ENCODE peak calls at places on chromosomes 12 and 14, in ten cellular contexts. A is HCT116, B is endothelial cell of umbilical vein, C is kidney, E is cardiac fibroblast, P is endodermal cell, Q is body of pancreas, L is GM06990, M is foreskin fibroblast, I is HAP-1. T is an unnamed sample.

GRCh38 chr14:98169170-98169587 is 1102.8 kb downstream of the BCL11B start:
- DNase-seq in Q (no peak), C (no peak), B (no peak), P (no peak), E (no peak), I (no peak), L (no peak), A (no peak), M (no peak), T (no peak)

GRCh38 chr12:93520454-93520853 is 52.0 kb upstream of the SOCS2 start:
- DNase-seq in B (no peak), M (no peak), L (no peak), A (no peak), C (no peak), Q (no peak), E (peak; percentile 29), P (no peak), I (no peak), T (no peak)

GRCh38 chr12:107320929-107321618 is 227.7 kb upstream of the CRY1 start:
- DNase-seq in E (no peak), Q (no peak), P (peak; percentile 86), A (no peak), M (peak; percentile 48), I (peak; percentile 50), C (no peak), B (no peak), L (no peak), T (peak; percentile 8)

GRCh38 chr14:39015964-39016577 is 87.0 kb downstream of the SEC23A start:
- DNase-seq in P (no peak), Q (no peak), A (no peak), M (peak; percentile 24), B (no peak), E (peak; percentile 30), L (no peak), I (no peak), C (no peak), T (peak; percentile 58)

GRCh38 chr12:107225626-107226025 is 132.3 kb upstream of the CRY1 start:
- DNase-seq in P (peak; percentile 82), A (no peak), I (no peak), M (peak; percentile 47), B (no peak), L (no peak), Q (no peak), E (peak; percentile 2), C (no peak), T (peak; percentile 17)

GRCh38 chr14:58414845-58415244 is 12.5 kb downstream of the TIMM9 start:
- DNase-seq in P (peak; percentile 71), M (peak; percentile 8), B (no peak), I (no peak), A (no peak), Q (no peak), E (peak; percentile 9), L (no peak), C (no peak), T (no peak)

GRCh38 chr12:53950441-53950781 is 4.3 kb upstream of the HOXC12 start:
- DNase-seq in E (no peak), L (no peak), Q (no peak), C (no peak), M (peak; percentile 17), I (no peak), B (no peak), A (no peak), P (no peak), T (no peak)

GRCh38 chr12:11949738-11950403 is 120.9 kb upstream of the BCL2L14 start:
- DNase-seq in A (no peak), L (no peak), B (no peak), C (no peak), P (no peak), Q (peak; percentile 55), M (no peak), I (no peak), E (no peak), T (no peak)

GRCh38 chr12:32298917-32299316 is 100.4 kb upstream of the FGD4 start:
- DNase-seq in A (no peak), E (no peak), M (peak; percentile 46), I (no peak), B (no peak), L (no peak), C (no peak), Q (no peak), P (no peak), T (peak; percentile 72)

GRCh38 chr12:56274299-56274698 is 7.6 kb downstream of the COQ10A start:
- DNase-seq in E (no peak), C (no peak), P (no peak), Q (no peak), A (no peak), L (no peak), B (no peak), M (no peak), I (no peak), T (no peak)

GRCh38 chr12:58920102-58920955 is at the start of gene LRIG3:
- DNase-seq in A (peak; percentile 59), C (peak; percentile 96), I (peak; percentile 89), B (peak; percentile 99), P (peak; percentile 96), M (peak; percentile 96), E (peak; percentile 91), Q (peak; percentile 88), L (peak; percentile 66), T (peak; percentile 91)

GRCh38 chr12:93192878-93193277 is 184.8 kb upstream of the NUDT4 start:
- DNase-seq in Q (no peak), I (no peak), M (peak; percentile 33), P (no peak), C (no peak), B (no peak), E (no peak), L (no peak), A (no peak), T (no peak)

GRCh38 chr12:122523846-122524718 is 2.7 kb downstream of the RSRC2 start:
- DNase-seq in L (no peak), A (no peak), Q (no peak), E (no peak), P (no peak), M (peak; percentile 12), B (no peak), C (no peak), I (no peak), T (peak; percentile 49)

GRCh38 chr12:122527478-122527944 is 462 bp downstream of the KNTC1 start:
- DNase-seq in L (no peak), Q (no peak), B (peak; percentile 63), P (no peak), M (peak; percentile 35), C (no peak), I (peak; percentile 54), A (no peak), E (peak; percentile 19), T (peak; percentile 29)

GRCh38 chr12:122528992-122529391 is 1.9 kb downstream of the KNTC1 start:
- DNase-seq in P (no peak), L (no peak), A (no peak), Q (no peak), E (no peak), B (no peak), I (no peak), C (no peak), M (no peak), T (no peak)

GRCh38 chr12:122526683-122527477 is at the start of the genes KNTC1 and RSRC2:
- DNase-seq in B (peak; percentile 100), Q (peak; percentile 99), I (peak; percentile 99), A (peak; percentile 99), E (peak; percentile 100), M (peak; percentile 100), P (peak; percentile 100), C (peak; percentile 99), L (peak; percentile 96), T (peak; percentile 100)

GRCh38 chr12:122528582-122528981 is 1.5 kb downstream of the KNTC1 start:
- DNase-seq in E (no peak), B (no peak), Q (no peak), M (no peak), C (no peak), I (no peak), L (no peak), A (no peak), P (no peak), T (no peak)
- H3K4me3 ChIP-seq in E (no peak overlapping the region), B (no peak overlapping the region), Q (no peak overlapping the region), M (no peak overlapping the region), C (no peak overlapping the region), I (peak overlapping the region; percentile 78), L (peak overlapping the region; percentile 88), A (peak overlapping the region; percentile 97), P (peak overlapping the region; percentile 89), T (no peak overlapping the region)

GRCh38 chr14:36070056-36071043 is 106.2 kb downstream of the PTCSC3 start:
- DNase-seq in Q (peak; percentile 79), B (peak; percentile 47), P (peak; percentile 87), L (peak; percentile 31), C (peak; percentile 81), I (peak; percentile 83), M (peak; percentile 80), A (peak; percentile 55), E (peak; percentile 68), T (peak; percentile 52)
- H3K4me3 ChIP-seq in Q (no peak overlapping the region), B (no peak overlapping the region), P (no peak overlapping the region), L (no peak overlapping the region), C (peak overlapping the region; percentile 5), I (no peak overlapping the region), M (no peak overlapping the region), A (no peak overlapping the region), E (no peak overlapping the region), T (no peak overlapping the region)

DNA sequence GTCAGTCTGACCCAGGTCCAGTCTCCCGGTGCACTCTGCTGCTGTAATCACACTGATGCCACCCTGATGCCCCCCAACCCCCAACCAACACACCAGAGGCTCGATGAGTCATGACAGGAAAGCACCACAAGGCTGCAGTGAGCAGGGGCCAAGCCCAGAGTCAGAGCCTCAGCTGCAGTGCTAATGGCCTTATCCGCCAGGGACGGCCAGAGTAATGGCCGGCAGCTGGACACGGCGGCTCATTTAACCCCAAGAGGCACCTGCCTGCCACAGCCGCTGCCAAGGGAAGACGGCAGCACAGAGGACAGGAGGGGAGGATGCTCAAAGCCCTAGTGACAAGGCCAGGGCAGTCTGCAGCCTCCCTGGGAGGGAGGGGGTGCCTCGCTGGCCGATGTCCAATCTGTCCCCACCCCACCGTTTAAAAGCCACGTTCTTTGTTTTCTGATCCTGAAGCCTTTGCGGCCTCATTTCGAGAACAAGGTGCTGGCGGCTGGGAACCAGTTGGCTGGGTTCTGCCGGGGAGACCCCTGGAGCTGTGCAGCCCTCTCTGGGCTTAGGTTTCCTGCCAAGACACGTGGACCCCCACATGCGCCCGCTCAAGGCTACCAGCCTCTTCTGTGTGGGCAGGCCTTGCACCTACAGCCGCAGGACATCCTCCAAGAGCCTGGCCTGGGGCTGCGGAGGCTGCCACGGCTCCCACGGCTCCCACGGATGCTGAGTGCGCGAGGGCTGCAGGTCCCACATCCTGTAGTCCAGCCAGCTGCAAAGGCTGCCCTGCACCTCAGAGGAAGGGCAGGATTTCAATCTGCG is 13.1 kb downstream of the CCDC85C start:
- DNase-seq in I (no peak), Q (no peak), P (no peak), E (peak; percentile 49), A (no peak), B (peak; percentile 85), M (peak; percentile 36), L (no peak), C (no peak), T (peak; percentile 60)
- H3K4me3 ChIP-seq in I (no peak overlapping the region), Q (no peak overlapping the region), P (no peak overlapping the region), E (no peak overlapping the region), A (no peak overlapping the region), B (no peak overlapping the region), M (no peak overlapping the region), L (no peak overlapping the region), C (no peak overlapping the region), T (no peak overlapping the region)

DNA sequence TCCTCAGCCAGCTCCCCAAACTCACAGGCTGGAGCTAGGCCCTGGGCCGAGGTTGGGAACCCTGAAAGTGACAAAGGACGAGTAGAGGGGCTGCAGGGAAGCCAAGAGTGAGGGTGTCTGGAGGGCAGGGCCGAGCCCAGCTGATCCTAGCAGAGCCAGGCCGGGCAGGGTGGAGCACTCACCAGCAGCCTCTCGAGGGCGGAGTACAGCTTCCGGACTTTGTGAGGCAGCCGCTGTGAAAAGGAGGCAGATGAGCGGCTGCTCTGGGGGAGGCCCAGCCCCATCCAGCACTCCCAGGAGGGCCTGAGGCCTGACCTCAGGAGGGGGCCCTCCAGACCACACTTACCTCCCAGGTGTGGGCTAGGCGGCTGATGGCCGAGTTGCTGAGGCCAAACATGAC is 14.7 kb upstream of the ENDOU start:
- DNase-seq in I (no peak), Q (no peak), P (no peak), L (peak; percentile 65), A (no peak), M (no peak), C (peak; percentile 78), E (no peak), B (no peak), T (no peak)
- H3K4me3 ChIP-seq in I (no peak overlapping the region), Q (no peak overlapping the region), P (no peak overlapping the region), L (peak overlapping the region; percentile 20), A (no peak overlapping the region), M (no peak overlapping the region), C (no peak overlapping the region), E (no peak overlapping the region), B (no peak overlapping the region), T (no peak overlapping the region)

T was measured in fibroblast of villous mesenchyme.